ENCODE peak calls at places on chromosome X, in six cellular contexts. H is bronchial epithelial cell, F is HCT116, U is astrocyte, S is lower lobe of right lung, N is fibroblast of villous mesenchyme. I is an unnamed sample.

GRCh38 chrX:11949291-11949690 is 189.0 kb upstream of the FRMPD4 start:
- DNase-seq in S (no peak), N (no peak), U (no peak), F (no peak), H (no peak), I (no peak)

GRCh38 chrX:63664741-63665140 is 120.3 kb downstream of the ARHGEF9 start:
- DNase-seq in U (no peak), S (no peak), H (no peak), F (no peak), N (no peak), I (no peak)

GRCh38 chrX:136931661-136932060 is 51.1 kb upstream of the RBMX start:
- DNase-seq in S (no peak), U (no peak), H (no peak), F (no peak), N (no peak), I (no peak)

GRCh38 chrX:85561216-85561615 is 181.8 kb upstream of the POF1B start:
- DNase-seq in U (no peak), N (no peak), F (no peak), H (no peak), S (no peak), I (no peak)

GRCh38 chrX:65596270-65596669 is 61.7 kb upstream of the LAS1L start:
- DNase-seq in N (peak), S (no peak), U (peak), H (peak), F (no peak), I (no peak)

GRCh38 chrX:72038016-72038415 is 93.7 kb downstream of the RTL5 start:
- DNase-seq in S (no peak), F (no peak), N (no peak), U (no peak), H (no peak), I (no peak)

GRCh38 chrX:1451676-1452496 is 823 bp downstream of the ASMTL start:
- DNase-seq in H (no peak), N (no peak), U (no peak), S (no peak), F (no peak), I (no peak)

GRCh38 chrX:68415289-68415688 is 18.0 kb downstream of the OPHN1 start:
- DNase-seq in N (peak), U (peak), S (no peak), H (no peak), F (no peak), I (no peak)

GRCh38 chrX:43939187-43939926 is 33.8 kb downstream of the NDP start:
- DNase-seq in F (no peak), S (no peak), H (peak), U (peak), N (peak), I (no peak)

GRCh38 chrX:74431807-74432206 is 10.5 kb downstream of the SLC16A2 start:
- DNase-seq in F (no peak), S (no peak), U (no peak), N (no peak), H (no peak), I (no peak)

GRCh38 chrX:8404958-8405357 is 59.7 kb upstream of the VCX3B start:
- DNase-seq in N (no peak), F (no peak), U (peak), H (peak), S (no peak), I (no peak)

GRCh38 chrX:21943460-21944135 is 3.1 kb downstream of the SMS start:
- DNase-seq in H (peak), F (peak), S (no peak), N (peak), U (peak), I (no peak)

GRCh38 chrX:30659421-30659820 is 6.2 kb downstream of the GK start:
- DNase-seq in U (peak), N (peak), S (no peak), H (peak), F (no peak), I (no peak)

GRCh38 chrX:30865020-30865419 is 24.0 kb downstream of the TAB3 start:
- DNase-seq in S (no peak), H (peak), U (no peak), F (no peak), N (no peak), I (no peak)

GRCh38 chrX:11464360-11464759 is 171.1 kb downstream of the AMELX start:
- DNase-seq in U (no peak), S (no peak), N (peak), F (no peak), H (no peak), I (no peak)

GRCh38 chrX:148540114-148540513 is 39.7 kb downstream of the AFF2 start:
- DNase-seq in F (no peak), S (no peak), H (no peak), N (no peak), U (no peak), I (no peak)

GRCh38 chrX:104864296-104864695 is 298.3 kb downstream of the IL1RAPL2 start:
- DNase-seq in F (no peak), H (no peak), N (no peak), S (no peak), U (peak), I (no peak)

GRCh38 chrX:68238568-68238967 is 194.7 kb downstream of the OPHN1 start:
- DNase-seq in F (no peak), U (no peak), H (no peak), N (no peak), S (no peak), I (no peak)

GRCh38 chrX:5810636-5811035 is 418.0 kb downstream of the NLGN4X start:
- DNase-seq in S (no peak), U (no peak), N (no peak), H (no peak), F (no peak), I (no peak)

GRCh38 chrX:71372388-71372787 is 6.2 kb downstream of the TAF1 start:
- DNase-seq in S (no peak), F (no peak), N (no peak), H (no peak), U (no peak), I (no peak)

GRCh38 chrX:8971116-8971515 is 62.8 kb downstream of the FAM9B start:
- DNase-seq in N (peak), U (peak), S (no peak), H (peak), F (peak), I (peak)

GRCh38 chrX:97065973-97066372 is 182.3 kb downstream of the RPA4 start:
- DNase-seq in U (peak), F (no peak), S (no peak), N (no peak), H (peak), I (no peak)

GRCh38 chrX:132022115-132022862 is 813 bp upstream of the STK26 start:
- DNase-seq in S (no peak), U (no peak), H (peak), F (no peak), N (no peak), I (no peak)

GRCh38 chrX:19904778-19905367 is 17.5 kb upstream of the SH3KBP1 start:
- DNase-seq in F (peak), S (no peak), U (no peak), H (peak), N (peak), I (no peak)

GRCh38 chrX:38939067-38939466 is 137.8 kb downstream of the MID1IP1 start:
- DNase-seq in H (peak), N (peak), F (no peak), U (peak), S (no peak), I (no peak)

GRCh38 chrX:2848806-2849420 is 20.2 kb downstream of the GYG2 start:
- DNase-seq in U (peak), S (no peak), H (no peak), N (peak), F (no peak), I (no peak)

GRCh38 chrX:38985375-38985774 is 184.1 kb downstream of the MID1IP1 start:
- DNase-seq in H (peak), S (no peak), F (no peak), N (peak), U (no peak), I (no peak)

GRCh38 chrX:49230500-49231232 is 2.5 kb downstream of the CACNA1F start:
- DNase-seq in F (no peak), S (peak), N (no peak), H (peak), U (no peak), I (no peak)

GRCh38 chrX:42746606-42747005 is 31.4 kb downstream of the PPP1R2C start:
- DNase-seq in S (no peak), U (peak), N (peak), H (peak), F (no peak), I (peak)

GRCh38 chrX:53071604-53072417 is 10.4 kb upstream of the TSPYL2 start:
- DNase-seq in U (peak), S (peak), H (peak), N (peak), F (peak), I (peak)

GRCh38 chrX:138128025-138128671 is 562.2 kb downstream of the ZIC3 start:
- DNase-seq in H (peak), U (peak), F (peak), N (peak), S (no peak), I (peak)

GRCh38 chrX:85213792-85214530 is 29.6 kb downstream of the SATL1 start:
- DNase-seq in S (no peak), H (no peak), F (no peak), N (no peak), U (no peak), I (no peak)

GRCh38 chrX:37926700-37927099 is 79.3 kb upstream of the DYNLT3 start:
- DNase-seq in N (peak), U (peak), F (no peak), H (peak), S (no peak), I (no peak)

DNA sequence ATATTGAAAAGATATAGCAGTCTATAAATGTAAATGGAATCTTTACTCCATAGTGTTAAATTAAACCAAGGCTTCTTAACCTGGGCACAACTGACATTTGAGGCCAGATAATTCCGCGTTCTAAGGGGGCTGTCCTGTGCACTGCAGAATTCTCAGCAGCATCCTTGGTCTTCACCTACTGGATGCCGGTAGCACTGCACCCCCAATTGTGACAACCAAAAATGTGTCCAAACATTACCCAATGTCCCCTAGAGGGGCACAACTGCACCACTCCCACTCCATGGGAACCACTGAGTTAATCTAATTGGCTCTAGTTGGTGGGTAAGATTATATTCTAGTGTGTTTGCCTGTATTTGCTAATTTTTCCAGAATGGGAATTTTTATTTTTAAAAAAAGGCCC is 16.6 kb downstream of the AP1S2 start:
- DNase-seq in U (no peak), N (no peak), H (no peak), F (no peak), S (no peak), I (no peak)
- TF ChIP-seq CTCF in U (no peak), N (peak), H (no peak), F (peak), S (no peak), I (peak)

GRCh38 chrX:16547644-16548043 is 102.3 kb upstream of the S100G start:
- DNase-seq in F (no peak), N (no peak), U (no peak), S (no peak), H (no peak), I (no peak)

DNA sequence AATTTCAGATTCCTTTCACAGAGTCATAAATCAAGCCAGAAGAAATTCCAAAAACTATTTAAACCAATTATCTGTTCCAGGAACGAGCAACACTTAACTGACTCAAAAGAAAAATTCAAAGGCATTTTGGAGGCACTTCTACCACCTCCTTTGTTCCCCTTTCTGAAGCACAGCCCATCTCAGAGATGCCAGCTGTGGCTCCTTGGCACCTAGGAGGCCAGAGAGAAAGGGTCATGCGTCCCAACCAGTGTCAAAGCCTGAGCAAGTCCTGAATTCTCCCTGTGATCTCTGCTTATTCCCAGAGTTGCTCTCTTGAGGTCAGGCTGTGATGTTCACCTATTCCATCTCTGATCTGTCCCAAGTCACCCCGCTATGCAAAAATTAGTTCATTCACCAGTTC is 105.0 kb upstream of the S100G start:
- DNase-seq in S (no peak), U (no peak), N (no peak), H (no peak), F (no peak), I (no peak)
- H3K4me3 ChIP-seq in S (no peak), U (no peak), N (no peak), H (no peak), F (no peak), I (no peak)

DNA sequence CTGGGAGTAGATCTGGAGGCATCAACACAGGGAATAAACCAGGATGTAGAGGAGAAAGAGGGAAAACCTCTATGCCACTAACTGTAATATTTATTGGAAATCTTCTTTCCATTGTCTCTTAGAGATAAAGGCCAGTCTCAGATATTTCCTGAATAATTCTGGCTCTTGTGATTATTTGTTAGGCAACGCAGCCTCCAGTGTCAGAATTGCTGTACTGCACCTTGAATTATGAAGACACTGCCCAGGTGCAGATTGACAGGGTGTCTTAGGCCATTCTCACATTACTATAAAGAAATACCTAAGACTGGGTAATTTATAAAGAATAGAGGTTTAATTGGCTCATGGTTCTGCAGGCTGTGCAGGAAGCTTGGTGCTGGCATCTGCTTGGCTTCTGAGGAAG is 100.7 kb upstream of the ZDHHC15 start:
- DNase-seq in H (peak), F (no peak), S (no peak), N (no peak), U (no peak), I (no peak)
- TF ChIP-seq CTCF in H (peak), F (peak), S (no peak), N (no peak), U (peak), I (no peak)

DNA sequence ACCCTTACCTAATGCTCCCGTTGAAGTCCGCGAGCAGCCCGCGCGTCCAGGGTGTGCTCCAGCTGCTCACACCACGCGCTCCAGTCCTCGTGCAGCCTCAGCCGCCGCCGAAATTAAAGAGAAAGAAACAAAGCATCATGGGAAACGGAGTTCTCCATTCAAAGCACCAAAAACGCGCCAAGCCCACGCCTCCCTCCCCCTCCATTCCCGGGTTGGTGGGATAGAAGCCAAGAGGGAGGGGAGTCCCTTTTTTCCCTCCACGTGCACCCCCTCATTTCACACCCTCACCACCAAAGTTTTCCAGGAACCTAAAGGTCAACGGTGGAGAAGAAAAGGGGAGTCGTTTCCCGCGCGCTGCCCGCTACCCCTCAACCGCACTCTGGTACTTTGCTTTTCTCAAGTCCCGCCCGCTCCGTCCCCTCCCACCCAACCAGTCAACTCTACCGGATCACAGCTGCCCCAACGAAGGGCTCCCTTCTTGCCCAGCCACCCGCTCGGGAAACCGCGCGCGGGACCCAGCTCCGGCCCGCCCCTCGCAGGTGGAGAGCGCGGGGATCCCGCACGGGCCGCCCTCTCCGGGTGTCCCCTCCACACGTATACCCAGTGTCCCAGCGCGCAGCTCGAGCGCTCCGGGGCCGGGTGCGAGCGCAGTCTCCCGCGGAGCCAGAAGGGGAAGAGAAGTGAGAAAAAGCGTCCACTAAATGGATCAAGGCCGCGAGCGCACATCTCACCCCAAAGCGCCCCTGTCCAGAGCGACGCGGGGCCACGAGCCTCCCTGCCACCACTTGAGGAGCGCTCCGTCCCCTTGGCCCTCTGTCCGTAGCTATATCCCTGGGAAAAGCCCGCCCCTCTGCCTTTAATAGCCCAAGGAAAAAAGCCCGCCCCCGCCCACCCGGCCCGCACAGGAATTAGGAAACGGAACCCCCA is 65.1 kb upstream of the CCDC160 start:
- DNase-seq in N (peak), S (no peak), H (no peak), F (no peak), U (no peak), I (no peak)
- H3K4me3 ChIP-seq in N (peak), S (peak), H (peak), F (no peak), U (peak), I (no peak)

GRCh38 chrX:153927936-153928760 is 2.1 kb upstream of the ARHGAP4 start:
- DNase-seq in F (peak), S (peak), N (peak), H (peak), U (peak), I (peak)
- TF ChIP-seq CTCF in F (peak), S (peak), N (no peak), H (no peak), U (no peak), I (no peak)